ENCODE peak calls at places on chromosomes 2 and 18, in eight cellular contexts. G is neuronal stem cell; X is body of pancreas; W is CD8-positive, alpha-beta memory T cell; P is PC-3; D is CD4-positive, alpha-beta T cell; N is mammary epithelial cell; M is fibroblast of lung. I is an unnamed sample.

GRCh38 chr2:128633501-128633900 is 314.8 kb upstream of the HS6ST1 start:
- DNase-seq in N (no peak), M (peak; percentile 34), W (no peak), G (no peak), P (no peak), D (no peak), X (no peak), I (no peak)

GRCh38 chr2:136527560-136527959 is 237.8 kb upstream of the THSD7B start:
- DNase-seq in G (peak; percentile 84), W (no peak), D (no peak), M (peak; percentile 1), X (no peak), N (peak; percentile 0), P (peak; percentile 44), I (no peak)

GRCh38 chr2:159126653-159127052 is 158.2 kb downstream of the TANC1 start:
- DNase-seq in W (no peak), G (no peak), M (peak; percentile 88), D (no peak), P (peak; percentile 48), X (no peak), N (no peak), I (no peak)

GRCh38 chr2:177689623-177690022 is 297.1 kb downstream of the AGPS start:
- DNase-seq in G (no peak), X (no peak), D (no peak), P (no peak), M (no peak), N (no peak), W (no peak), I (no peak)

GRCh38 chr2:213188971-213189899 is 37.8 kb upstream of the IKZF2 start:
- DNase-seq in P (no peak), N (no peak), M (peak; percentile 16), X (no peak), W (no peak), D (no peak), G (peak; percentile 86), I (no peak)

GRCh38 chr2:239181601-239182471 is 219.0 kb downstream of the HDAC4 start:
- DNase-seq in P (no peak), M (no peak), G (no peak), W (no peak), D (no peak), X (peak; percentile 18), N (no peak), I (no peak)

GRCh38 chr2:54838585-54839035 is 115.1 kb downstream of the EML6 start:
- DNase-seq in D (peak; percentile 55), N (peak; percentile 50), W (peak; percentile 33), P (peak; percentile 85), G (peak; percentile 67), M (peak; percentile 77), X (peak; percentile 69), I (peak; percentile 48)

GRCh38 chr2:128425731-128426620 is 107.3 kb upstream of the HS6ST1 start:
- DNase-seq in X (peak; percentile 73), W (no peak), D (no peak), G (no peak), N (no peak), M (peak; percentile 76), P (peak; percentile 77), I (no peak)

GRCh38 chr2:240573071-240573515 is 4.8 kb downstream of the RNPEPL1 start:
- DNase-seq in D (no peak), W (no peak), M (no peak), G (no peak), X (peak; percentile 11), N (no peak), P (no peak), I (no peak)

GRCh38 chr18:25335062-25335461 is 16.9 kb downstream of the ZNF521 start:
- DNase-seq in W (no peak), P (no peak), D (no peak), N (no peak), M (no peak), X (no peak), G (no peak), I (no peak)

GRCh38 chr2:72755647-72756423 is 70.0 kb downstream of the EXOC6B start:
- DNase-seq in D (no peak), N (peak; percentile 25), G (no peak), W (no peak), M (no peak), X (no peak), P (no peak), I (no peak)

GRCh38 chr2:232013701-232014353 is 52.3 kb downstream of the DIS3L2 start:
- DNase-seq in D (no peak), M (peak; percentile 92), P (peak; percentile 56), N (peak; percentile 93), G (no peak), W (no peak), X (no peak), I (no peak)

GRCh38 chr2:189096769-189097447 is 82.7 kb downstream of the COL5A2 start:
- DNase-seq in X (no peak), G (no peak), P (peak; percentile 88), M (peak; percentile 82), N (peak; percentile 60), D (no peak), W (no peak), I (no peak)

GRCh38 chr2:18987592-18988073 is 370.8 kb downstream of the OSR1 start:
- DNase-seq in N (peak; percentile 86), G (no peak), P (peak; percentile 96), W (no peak), D (no peak), M (peak; percentile 93), X (peak; percentile 77), I (no peak)

GRCh38 chr2:1736045-1736444 is 8.3 kb downstream of the PXDN start:
- DNase-seq in W (no peak), P (no peak), X (no peak), G (no peak), N (no peak), M (no peak), D (no peak), I (no peak)

GRCh38 chr2:74583504-74583903 is 29.0 kb downstream of the DOK1 start:
- DNase-seq in X (no peak), N (no peak), D (no peak), P (peak; percentile 55), M (peak; percentile 28), G (peak; percentile 27), W (no peak), I (no peak)

GRCh38 chr18:10057401-10057800 is 143.6 kb downstream of the VAPA start:
- DNase-seq in D (no peak), G (no peak), N (no peak), M (no peak), W (no peak), X (no peak), P (no peak), I (no peak)

GRCh38 chr2:90207454-90208058 is 1516.1 kb downstream of the RPIA start:
- DNase-seq in D (no peak), M (no peak), N (no peak), P (peak; percentile 33), G (no peak), W (no peak), X (no peak), I (no peak)

GRCh38 chr2:207896525-207897295 is 127.0 kb upstream of the FZD5 start:
- DNase-seq in G (peak; percentile 72), N (no peak), W (no peak), M (no peak), P (peak; percentile 18), X (no peak), D (no peak), I (no peak)

GRCh38 chr18:49018961-49019445 is 68.2 kb upstream of the SMAD7 start:
- DNase-seq in P (no peak), G (no peak), N (no peak), D (no peak), X (no peak), W (no peak), M (no peak), I (no peak)

GRCh38 chr2:85758361-85759256 is 4.8 kb downstream of the ATOH8 start:
- DNase-seq in P (no peak), W (no peak), X (peak; percentile 84), N (no peak), D (no peak), G (no peak), M (no peak), I (no peak)

GRCh38 chr2:223102040-223102899 is 50.3 kb downstream of the KCNE4 start:
- DNase-seq in D (no peak), N (no peak), M (no peak), X (no peak), W (no peak), G (no peak), P (no peak), I (no peak)

GRCh38 chr2:32005371-32005976 is 5.3 kb downstream of the MEMO1 start:
- DNase-seq in P (peak; percentile 34), X (no peak), D (no peak), G (no peak), W (no peak), M (no peak), N (no peak), I (no peak)

GRCh38 chr2:100367163-100367562 is 44.9 kb upstream of the LONRF2 start:
- DNase-seq in M (no peak), P (no peak), D (no peak), W (no peak), X (no peak), G (no peak), N (no peak), I (no peak)

GRCh38 chr2:70024284-70024683 is 62.9 kb upstream of the ASPRV1 start:
- DNase-seq in M (no peak), W (no peak), P (no peak), X (no peak), N (no peak), G (peak; percentile 20), D (no peak), I (no peak)

GRCh38 chr18:14106906-14107305 is 25.3 kb downstream of the ZNF519 start:
- DNase-seq in D (no peak), M (no peak), W (no peak), P (no peak), N (no peak), G (no peak), X (no peak), I (no peak)
- H3K9me3 ChIP-seq in D (peaks cover 33% of the 10 kb centered on the region), M (no peaks in the 10 kb centered on the region), W (peaks cover 19% of the 10 kb centered on the region), P (peaks cover 26% of the 10 kb centered on the region), N (peaks cover 40% of the 10 kb centered on the region), G (peaks cover 83% of the 10 kb centered on the region), X (no peaks in the 10 kb centered on the region), I (peaks cover 6% of the 10 kb centered on the region)

GRCh38 chr2:4291430-4291829 is 588.1 kb downstream of the DCDC2C start:
- DNase-seq in W (no peak), G (no peak), D (no peak), N (no peak), P (no peak), M (no peak), X (no peak), I (no peak)
- H3K9me3 ChIP-seq in W (no peaks in the 10 kb centered on the region), G (no peaks in the 10 kb centered on the region), D (no peaks in the 10 kb centered on the region), N (peaks cover 18% of the 10 kb centered on the region), P (no peaks in the 10 kb centered on the region), M (no peaks in the 10 kb centered on the region), X (no peaks in the 10 kb centered on the region), I (no peaks in the 10 kb centered on the region)

GRCh38 chr18:79438089-79438488 is 42.4 kb downstream of the NFATC1 start:
- DNase-seq in G (no peak), P (no peak), D (no peak), M (no peak), N (no peak), W (no peak), X (no peak), I (no peak)
- H3K9me3 ChIP-seq in G (no peaks in the 10 kb centered on the region), P (no peaks in the 10 kb centered on the region), D (no peaks in the 10 kb centered on the region), M (no peaks in the 10 kb centered on the region), N (peaks cover 47% of the 10 kb centered on the region), W (no peaks in the 10 kb centered on the region), X (no peaks in the 10 kb centered on the region), I (no peaks in the 10 kb centered on the region)

DNA sequence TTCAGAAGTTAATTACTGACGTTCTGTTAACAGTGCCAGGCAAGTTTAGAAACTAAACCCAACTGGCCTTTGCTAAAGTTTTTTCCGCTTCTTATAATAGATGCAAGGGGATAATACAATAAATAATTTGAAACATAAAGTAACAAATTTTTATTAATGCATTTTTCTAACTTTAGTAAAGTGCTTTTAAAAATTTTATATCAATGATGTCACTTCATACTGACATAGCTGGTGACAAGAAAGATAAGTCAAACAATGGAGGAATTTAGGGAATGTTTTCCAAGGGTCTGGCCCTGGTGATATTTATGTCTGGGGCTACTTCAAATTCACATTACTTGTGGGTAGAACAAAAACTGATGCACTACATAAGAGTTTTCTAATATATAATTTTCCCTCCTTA is 61.2 kb upstream of the CBLN2 start:
- DNase-seq in M (no peak), X (no peak), P (no peak), D (no peak), W (no peak), G (no peak), N (no peak), I (no peak)
- H3K9me3 ChIP-seq in M (no peaks in the 10 kb centered on the region), X (no peaks in the 10 kb centered on the region), P (no peaks in the 10 kb centered on the region), D (no peaks in the 10 kb centered on the region), W (no peaks in the 10 kb centered on the region), G (no peaks in the 10 kb centered on the region), N (peaks cover 12% of the 10 kb centered on the region), I (no peaks in the 10 kb centered on the region)